ENCODE peak calls at places on chromosomes 5 and 9, in four cellular contexts. One of them, this sample, is unnamed.

GRCh38 chr5:135821061-135821781 is 13.2 kb upstream of the SLC25A48 start:
- DNase-seq in GM12878: no peak
- DNase-seq in K562: no peak
- DNase-seq in HepG2: no peak
- DNase-seq in this sample: no peak

GRCh38 chr5:141598389-141599360 is 20.1 kb downstream of the DIAPH1 start:
- DNase-seq in GM12878: no peak
- DNase-seq in HepG2: no peak
- DNase-seq in K562: no peak
- DNase-seq in this sample: no peak

GRCh38 chr9:130610862-130611689 is 31.7 kb downstream of the FUBP3 start:
- DNase-seq in GM12878: no peak
- DNase-seq in HepG2: no peak
- DNase-seq in K562: no peak
- DNase-seq in this sample: no peak

GRCh38 chr9:114894801-114895433 is 35.5 kb downstream of the TNFSF8 start:
- DNase-seq in K562: no peak
- DNase-seq in HepG2: peak; percentile 23
- DNase-seq in GM12878: no peak
- DNase-seq in this sample: no peak

GRCh38 chr5:77358566-77359205 is 133.4 kb downstream of the WDR41 start:
- DNase-seq in K562: no peak
- DNase-seq in HepG2: no peak
- DNase-seq in GM12878: no peak
- DNase-seq in this sample: no peak

GRCh38 chr9:101131326-101131725 is 102.8 kb downstream of the PLPPR1 start:
- DNase-seq in HepG2: no peak
- DNase-seq in GM12878: no peak
- DNase-seq in K562: no peak
- DNase-seq in this sample: no peak

GRCh38 chr5:55303238-55303690 is 4.2 kb downstream of the DHX29 start:
- DNase-seq in GM12878: no peak
- DNase-seq in HepG2: no peak
- DNase-seq in K562: no peak
- DNase-seq in this sample: no peak

GRCh38 chr5:9212605-9213004 is 333.3 kb downstream of the SEMA5A start:
- DNase-seq in GM12878: no peak
- DNase-seq in HepG2: no peak
- DNase-seq in K562: no peak
- DNase-seq in this sample: no peak

GRCh38 chr9:114000671-114001409 is 77.3 kb downstream of the AMBP start:
- DNase-seq in HepG2: no peak
- DNase-seq in K562: no peak
- DNase-seq in GM12878: no peak
- DNase-seq in this sample: no peak

GRCh38 chr5:59332236-59332973 is 561.1 kb downstream of the PDE4D start:
- DNase-seq in K562: no peak
- DNase-seq in HepG2: no peak
- DNase-seq in GM12878: no peak
- DNase-seq in this sample: no peak

GRCh38 chr9:136623849-136624183 is 38.9 kb upstream of the EGFL7 start:
- DNase-seq in K562: no peak
- DNase-seq in HepG2: no peak
- DNase-seq in GM12878: no peak
- DNase-seq in this sample: no peak
- TF ChIP-seq CREM in K562: no peak
- TF ChIP-seq CREM in HepG2: no peak
- TF ChIP-seq CREM in GM12878: no peak
- TF ChIP-seq CREM in this sample: no peak

GRCh38 chr5:176368726-176369125 is 3.4 kb downstream of the ARL10 start:
- DNase-seq in HepG2: no peak
- DNase-seq in K562: no peak
- DNase-seq in GM12878: no peak
- DNase-seq in this sample: no peak

GRCh38 chr5:176369934-176370711 is 4.8 kb downstream of the ARL10 start:
- DNase-seq in HepG2: no peak
- DNase-seq in GM12878: no peak
- DNase-seq in K562: no peak
- DNase-seq in this sample: no peak

GRCh38 chr5:176373100-176373818 is 8.0 kb downstream of the ARL10 start:
- DNase-seq in GM12878: no peak
- DNase-seq in HepG2: no peak
- DNase-seq in K562: peak; percentile 43
- DNase-seq in this sample: no peak

GRCh38 chr5:176366575-176366894 is 1.2 kb downstream of the ARL10 start:
- DNase-seq in K562: no peak
- DNase-seq in GM12878: no peak
- DNase-seq in HepG2: no peak
- DNase-seq in this sample: no peak

DNA sequence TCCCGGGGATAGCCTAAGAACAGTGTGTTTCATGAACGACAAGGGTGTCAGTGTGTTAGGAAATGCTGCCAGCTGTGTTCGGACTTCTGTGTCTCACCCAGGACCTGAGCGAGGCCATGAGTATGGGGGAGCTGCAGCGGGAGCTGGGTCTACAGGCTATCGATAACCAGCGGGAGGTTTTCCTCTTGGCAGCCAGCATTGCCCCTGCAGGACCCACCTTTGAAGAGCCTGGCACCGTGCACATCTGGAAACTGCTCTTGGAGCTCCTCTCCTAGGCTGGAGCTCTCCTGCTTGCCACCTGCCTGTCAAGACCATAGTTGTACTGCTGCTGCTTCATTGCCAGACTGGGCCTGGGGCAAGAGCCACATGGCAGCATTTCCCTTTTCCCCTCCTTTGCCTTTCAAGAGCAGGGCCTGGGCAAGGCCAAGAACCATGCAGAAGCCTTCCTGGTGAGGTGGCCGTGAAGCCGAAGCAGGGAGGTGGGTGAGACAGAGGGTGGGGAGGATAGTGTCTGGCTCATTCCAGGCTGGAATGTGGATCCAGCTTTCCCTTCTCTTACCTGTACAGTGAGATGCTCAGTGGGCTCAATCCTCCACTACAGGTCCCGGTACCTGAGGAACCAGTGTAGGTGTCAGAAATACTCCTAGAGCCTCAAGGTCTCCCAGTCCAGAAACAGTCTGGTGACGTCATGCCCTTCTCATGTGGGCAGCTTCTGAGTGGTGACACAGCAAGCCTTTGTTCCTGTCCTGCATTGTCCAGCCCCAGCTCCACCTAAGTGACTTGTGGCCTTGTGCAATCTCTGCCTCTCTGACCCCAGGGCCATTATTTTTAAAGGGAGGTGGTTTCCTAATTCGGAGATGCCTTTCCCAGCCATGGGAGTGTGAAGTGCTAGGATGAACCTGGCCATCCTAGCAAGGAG is 6.6 kb downstream of the ARL10 start:
- DNase-seq in K562: peak; percentile 52
- DNase-seq in GM12878: no peak
- DNase-seq in HepG2: peak; percentile 90
- DNase-seq in this sample: no peak
- TF ChIP-seq CREM in K562: peak; percentile 73
- TF ChIP-seq CREM in GM12878: no peak
- TF ChIP-seq CREM in HepG2: no peak
- TF ChIP-seq CREM in this sample: no peak

GRCh38 chr9:20616808-20617207 is 5.5 kb downstream of the MLLT3 start:
- DNase-seq in GM12878: no peak
- DNase-seq in HepG2: no peak
- DNase-seq in K562: no peak
- DNase-seq in this sample: no peak

GRCh38 chr9:20606637-20607036 is 15.7 kb downstream of the MLLT3 start:
- DNase-seq in HepG2: no peak
- DNase-seq in GM12878: no peak
- DNase-seq in K562: no peak
- DNase-seq in this sample: no peak

GRCh38 chr9:20608582-20608981 is 13.7 kb downstream of the MLLT3 start:
- DNase-seq in GM12878: no peak
- DNase-seq in HepG2: no peak
- DNase-seq in K562: no peak
- DNase-seq in this sample: no peak

GRCh38 chr9:20614602-20615216 is 7.6 kb downstream of the MLLT3 start:
- DNase-seq in HepG2: no peak
- DNase-seq in GM12878: no peak
- DNase-seq in K562: no peak
- DNase-seq in this sample: no peak

DNA sequence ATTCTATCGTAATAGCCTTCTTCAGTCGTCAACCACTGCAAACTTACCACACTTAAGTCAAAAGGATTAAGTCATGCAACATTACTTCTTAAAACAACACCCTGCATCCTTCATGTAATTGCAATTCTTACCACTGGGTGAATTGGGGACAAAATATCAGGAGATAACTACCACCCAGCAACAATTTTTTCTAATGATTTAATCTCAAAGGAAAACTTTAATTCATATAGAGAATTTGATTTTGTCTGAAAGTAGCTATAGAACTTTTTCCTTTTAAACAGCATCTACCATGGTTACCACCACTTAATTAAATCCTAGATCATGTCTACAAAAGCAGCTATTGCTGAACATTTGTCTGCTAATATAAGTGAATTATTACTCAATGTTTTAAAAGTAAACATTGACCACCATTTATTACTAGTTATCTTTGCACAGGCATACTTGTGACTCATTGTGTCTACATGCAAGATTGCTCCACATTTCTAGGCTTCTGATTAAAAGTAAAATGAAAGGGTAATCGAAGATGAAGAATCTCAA is 10.5 kb downstream of the MLLT3 start:
- DNase-seq in K562: no peak
- DNase-seq in HepG2: peak; percentile 64
- DNase-seq in GM12878: no peak
- DNase-seq in this sample: no peak
- TF ChIP-seq CREM in K562: no peak
- TF ChIP-seq CREM in HepG2: no peak
- TF ChIP-seq CREM in GM12878: no peak
- TF ChIP-seq CREM in this sample: no peak

GRCh38 chr5:66249920-66250319 is 105.8 kb downstream of the SREK1 start:
- DNase-seq in K562: no peak
- DNase-seq in GM12878: no peak
- DNase-seq in HepG2: no peak
- DNase-seq in this sample: no peak

GRCh38 chr5:66248874-66249273 is 104.8 kb downstream of the SREK1 start:
- DNase-seq in HepG2: no peak
- DNase-seq in GM12878: no peak
- DNase-seq in K562: no peak
- DNase-seq in this sample: no peak

GRCh38 chr5:66246621-66247020 is 102.5 kb downstream of the SREK1 start:
- DNase-seq in GM12878: no peak
- DNase-seq in HepG2: no peak
- DNase-seq in K562: no peak
- DNase-seq in this sample: no peak

GRCh38 chr5:66242050-66242449 is 98.0 kb downstream of the SREK1 start:
- DNase-seq in HepG2: no peak
- DNase-seq in K562: no peak
- DNase-seq in GM12878: no peak
- DNase-seq in this sample: no peak

DNA sequence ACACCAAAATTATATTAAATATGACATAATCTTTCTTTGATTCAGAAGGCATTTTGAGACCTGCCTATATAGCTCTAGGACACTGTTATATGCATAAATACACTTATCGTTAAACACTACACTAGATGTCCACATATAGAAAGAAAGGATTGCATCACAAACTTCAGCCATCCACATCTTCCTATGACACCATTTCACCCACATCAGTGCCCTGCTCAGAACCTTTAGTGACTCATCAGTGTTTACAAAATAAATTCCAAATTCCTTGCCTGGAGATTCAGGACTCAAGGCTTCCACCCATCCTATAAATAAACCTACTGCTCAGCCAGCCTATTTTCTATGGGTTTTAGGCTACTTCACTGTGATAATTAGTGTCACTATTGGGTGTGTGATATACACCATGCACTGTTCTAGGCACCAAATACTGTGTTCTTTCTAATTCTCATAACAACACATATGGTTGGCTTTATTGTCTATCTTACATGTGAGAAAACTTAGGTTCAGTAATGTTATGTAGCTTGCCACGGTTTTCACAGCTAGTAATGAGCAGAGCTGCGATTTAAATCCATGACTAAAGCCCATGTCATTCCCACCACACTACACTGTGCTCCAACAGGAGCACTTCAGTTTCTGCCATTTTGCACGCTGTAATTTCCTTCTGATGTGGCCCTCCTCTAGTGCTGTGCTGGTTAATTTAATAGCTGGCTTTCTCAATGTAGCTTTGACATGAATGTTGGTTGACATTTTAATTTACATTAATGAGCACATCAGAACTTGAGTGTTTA is 103.3 kb downstream of the SREK1 start:
- DNase-seq in GM12878: no peak
- DNase-seq in K562: no peak
- DNase-seq in HepG2: peak; percentile 7
- DNase-seq in this sample: no peak
- TF ChIP-seq CREM in GM12878: no peak
- TF ChIP-seq CREM in K562: no peak
- TF ChIP-seq CREM in HepG2: no peak
- TF ChIP-seq CREM in this sample: no peak

GRCh38 chr5:28156981-28157380 is 1118.6 kb upstream of the CDH9 start:
- DNase-seq in HepG2: no peak
- DNase-seq in K562: no peak
- DNase-seq in GM12878: no peak
- DNase-seq in this sample: no peak
- TF ChIP-seq CREM in HepG2: no peak
- TF ChIP-seq CREM in K562: no peak
- TF ChIP-seq CREM in GM12878: no peak
- TF ChIP-seq CREM in this sample: no peak

GRCh38 chr5:159893020-159893695 is 23.1 kb upstream of the ADRA1B start:
- DNase-seq in GM12878: no peak
- DNase-seq in K562: no peak
- DNase-seq in HepG2: no peak
- DNase-seq in this sample: no peak
- TF ChIP-seq CREM in GM12878: no peak
- TF ChIP-seq CREM in K562: no peak
- TF ChIP-seq CREM in HepG2: no peak
- TF ChIP-seq CREM in this sample: no peak

DNA sequence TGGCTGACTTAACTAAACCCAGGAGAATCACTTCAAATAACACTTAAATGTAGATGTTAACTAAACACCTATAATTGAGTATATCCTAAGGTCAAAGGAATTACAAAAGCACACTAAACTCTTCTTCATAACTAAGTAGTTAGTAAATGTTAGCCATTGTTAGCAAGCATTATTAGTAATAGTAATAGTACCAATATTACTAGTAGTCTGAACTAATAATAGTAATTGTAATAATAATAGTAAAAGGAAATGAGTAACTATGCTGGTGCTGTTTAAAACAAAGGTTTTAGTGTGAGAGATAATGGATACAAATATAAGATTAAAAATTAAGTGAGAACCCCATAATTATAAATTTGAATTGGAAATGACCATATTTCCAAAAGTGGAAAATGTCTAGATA is 641.9 kb upstream of the RORB start:
- DNase-seq in K562: no peak
- DNase-seq in HepG2: no peak
- DNase-seq in GM12878: no peak
- DNase-seq in this sample: no peak
- TF ChIP-seq CREM in K562: no peak
- TF ChIP-seq CREM in HepG2: no peak
- TF ChIP-seq CREM in GM12878: no peak
- TF ChIP-seq CREM in this sample: no peak

GRCh38 chr5:37792976-37793328 is 46.9 kb downstream of the GDNF start:
- DNase-seq in HepG2: no peak
- DNase-seq in K562: no peak
- DNase-seq in GM12878: no peak
- DNase-seq in this sample: no peak
- TF ChIP-seq CREM in HepG2: no peak
- TF ChIP-seq CREM in K562: no peak
- TF ChIP-seq CREM in GM12878: no peak
- TF ChIP-seq CREM in this sample: no peak